ENCODE peak calls at places on chromosomes 16 and 17, in six cellular contexts. O is skeletal muscle cell, I is NCI-H510A treated with DMSO at 0.1 percent for 48 hours, F is islet precursor cell, D is SHP77, S is AG08395. B is an unnamed sample.

GRCh38 chr17:12568358-12569251 is 97.1 kb upstream of the MYOCD start:
- DNase-seq in O (no peak), I (no peak), F (peak; percentile 73), D (no peak), S (no peak), B (no peak)

GRCh38 chr16:26709175-26709574 is 357.6 kb upstream of the C16orf82 start:
- DNase-seq in O (no peak), I (no peak), F (no peak), D (no peak), S (no peak), B (no peak)

GRCh38 chr16:85991856-85992255 is 92.9 kb downstream of the IRF8 start:
- DNase-seq in O (no peak), I (no peak), F (peak; percentile 29), D (no peak), S (no peak), B (no peak)

GRCh38 chr16:56199164-56199563 is 7.9 kb downstream of the GNAO1 start:
- DNase-seq in O (no peak), I (no peak), F (no peak), D (no peak), S (no peak), B (no peak)

GRCh38 chr16:85057212-85057889 is 29.8 kb downstream of the KIAA0513 start:
- DNase-seq in O (no peak), I (no peak), F (peak; percentile 65), D (peak; percentile 22), S (no peak), B (no peak)

GRCh38 chr16:22843122-22843521 is 29.2 kb downstream of the HS3ST2 start:
- DNase-seq in O (no peak), I (no peak), F (no peak), D (no peak), S (no peak), B (no peak)

GRCh38 chr16:10736926-10737625 is 6.6 kb upstream of the NUBP1 start:
- DNase-seq in O (no peak), I (peak; percentile 74), F (peak; percentile 72), D (peak; percentile 17), S (peak; percentile 72), B (peak; percentile 65)

GRCh38 chr17:63476857-63477470 is at the start of gene ACE:
- DNase-seq in O (no peak), I (peak; percentile 85), F (peak; percentile 86), D (peak; percentile 67), S (peak; percentile 26), B (peak; percentile 26)

GRCh38 chr16:1048442-1049112 is 24.0 kb upstream of the SSTR5 start:
- DNase-seq in O (no peak), I (no peak), F (peak; percentile 87), D (peak; percentile 85), S (peak; percentile 67), B (peak; percentile 53)

GRCh38 chr16:70433456-70434103 is 5.3 kb downstream of the ST3GAL2 start:
- DNase-seq in O (peak; percentile 75), I (no peak), F (peak; percentile 72), D (no peak), S (peak; percentile 67), B (no peak)

GRCh38 chr16:88591577-88592021 is 21.4 kb downstream of the ZC3H18 start:
- DNase-seq in O (no peak), I (no peak), F (no peak), D (no peak), S (no peak), B (no peak)

GRCh38 chr17:6468051-6468790 is 24.0 kb downstream of the PIMREG start:
- DNase-seq in O (no peak), I (no peak), F (no peak), D (no peak), S (no peak), B (no peak)